ENCODE peak calls at places on chromosomes 4 and X, in five cellular contexts. Q is HCT116, D is ovary, B is fibroblast of lung, O is GM06990. U is an unnamed sample.

GRCh38 chr4:7073526-7074390 is 5.9 kb upstream of the GRPEL1 start:
- DNase-seq in Q (peak; percentile 65), D (no peak), B (peak; percentile 50), O (no peak), U (peak; percentile 30)

GRCh38 chr4:159346681-159347080 is 243.8 kb downstream of the RAPGEF2 start:
- DNase-seq in Q (no peak), D (no peak), B (no peak), O (no peak), U (no peak)

GRCh38 chr4:25813705-25814104 is 49.1 kb downstream of the SEL1L3 start:
- DNase-seq in Q (no peak), D (peak; percentile 32), B (peak; percentile 38), O (no peak), U (peak; percentile 80)

GRCh38 chr4:143247866-143248265 is 63.1 kb downstream of the USP38 start:
- DNase-seq in Q (no peak), D (no peak), B (no peak), O (no peak), U (no peak)

GRCh38 chrX:107301253-107301652 is 94.8 kb downstream of the DNAAF6 start:
- DNase-seq in Q (no peak), D (no peak), B (no peak), O (no peak), U (no peak)

GRCh38 chr4:78235800-78236199 is 178.7 kb downstream of the FRAS1 start:
- DNase-seq in Q (no peak), D (no peak), B (no peak), O (no peak), U (no peak)

GRCh38 chrX:9906919-9907318 is 60.2 kb upstream of the CLDN34 start:
- DNase-seq in Q (no peak), D (no peak), B (no peak), O (no peak), U (no peak)

GRCh38 chr4:7336732-7337131 is 98.0 kb downstream of the PSAPL1 start:
- DNase-seq in Q (no peak), D (no peak), B (no peak), O (no peak), U (no peak)

GRCh38 chrX:74525116-74525515 is 89.3 kb downstream of the RLIM start:
- DNase-seq in Q (no peak), D (no peak), B (peak; percentile 45), O (no peak), U (no peak)

GRCh38 chrX:1411331-1411730 is 19.4 kb upstream of the SLC25A6 start:
- DNase-seq in Q (no peak), D (no peak), B (no peak), O (no peak), U (no peak)

GRCh38 chrX:134894373-134894895 is 96.4 kb upstream of the SMIM10 start:
- DNase-seq in Q (no peak), D (no peak), B (no peak), O (no peak), U (no peak)

GRCh38 chr4:174423257-174423944 is 98.9 kb downstream of the HPGD start:
- DNase-seq in Q (peak; percentile 56), D (no peak), B (peak; percentile 77), O (peak; percentile 15), U (peak; percentile 76)

GRCh38 chr4:138111462-138112000 is 130.6 kb downstream of the SLC7A11 start:
- DNase-seq in Q (peak; percentile 18), D (no peak), B (no peak), O (no peak), U (peak; percentile 37)

GRCh38 chr4:65861993-65862392 is 191.7 kb upstream of the EPHA5 start:
- DNase-seq in Q (no peak), D (no peak), B (no peak), O (no peak), U (no peak)

GRCh38 chr4:6114181-6114580 is 86.2 kb downstream of the JAKMIP1 start:
- DNase-seq in Q (no peak), D (no peak), B (no peak), O (no peak), U (no peak)

GRCh38 chr4:152529880-152530279 is 6.0 kb downstream of the FBXW7 start:
- DNase-seq in Q (no peak), D (no peak), B (no peak), O (no peak), U (no peak)

GRCh38 chrX:84907324-84907946 is 96.2 kb upstream of the APOOL start:
- DNase-seq in Q (no peak), D (no peak), B (peak; percentile 36), O (no peak), U (peak; percentile 3)

GRCh38 chr4:16897351-16897750 is 1.1 kb downstream of the LDB2 start:
- DNase-seq in Q (no peak), D (no peak), B (peak; percentile 28), O (no peak), U (peak; percentile 36)

GRCh38 chr4:26420438-26420837 is 69.8 kb downstream of the CCKAR start:
- DNase-seq in Q (no peak), D (no peak), B (peak; percentile 87), O (no peak), U (peak; percentile 68)

GRCh38 chr4:122010610-122011009 is 58.8 kb upstream of the TRPC3 start:
- DNase-seq in Q (no peak), D (no peak), B (peak; percentile 69), O (no peak), U (peak; percentile 67)

GRCh38 chr4:87188932-87189331 is 31.5 kb downstream of the KLHL8 start:
- DNase-seq in Q (no peak), D (no peak), B (no peak), O (no peak), U (no peak)

GRCh38 chrX:13119386-13119785 is 75.0 kb upstream of the FAM9C start:
- DNase-seq in Q (no peak), D (no peak), B (no peak), O (no peak), U (no peak)

GRCh38 chrX:101210630-101211029 is 9.0 kb upstream of the DRP2 start:
- DNase-seq in Q (no peak), D (no peak), B (no peak), O (no peak), U (no peak)

DNA sequence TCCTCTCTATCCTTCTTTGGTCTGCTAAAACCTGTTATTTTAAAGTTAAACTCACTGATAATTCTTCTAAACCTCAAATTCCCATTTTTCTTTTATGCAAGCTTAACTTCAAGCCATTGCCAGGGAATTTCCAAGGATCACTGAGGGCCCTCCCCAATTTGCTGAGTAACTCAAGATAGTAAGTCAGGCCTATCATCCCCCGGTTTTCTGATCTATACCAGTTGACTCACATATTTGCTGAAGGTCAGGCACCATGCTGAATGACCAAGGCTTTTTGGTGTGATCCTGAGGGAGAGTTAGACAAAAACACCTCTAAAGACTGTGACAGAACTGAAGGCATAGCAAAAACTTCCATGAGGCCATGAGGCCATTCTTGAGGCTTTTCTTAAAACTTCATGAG is 1301.9 kb downstream of the PCDH7 start:
- DNase-seq in Q (no peak), D (no peak), B (no peak), O (no peak), U (no peak)
- TF ChIP-seq CTCF in Q (no peak), D (no peak), B (no peak), O (no peak), U (no peak)

GRCh38 chr4:123556526-123556925 is 159.9 kb downstream of the SPRY1 start:
- DNase-seq in Q (no peak), D (no peak), B (no peak), O (no peak), U (no peak)

GRCh38 chr4:123553733-123554132 is 157.1 kb downstream of the SPRY1 start:
- DNase-seq in Q (no peak), D (no peak), B (no peak), O (no peak), U (no peak)

GRCh38 chr4:123554263-123554662 is 157.7 kb downstream of the SPRY1 start:
- DNase-seq in Q (no peak), D (no peak), B (no peak), O (no peak), U (peak; percentile 7)

GRCh38 chr4:123555500-123556273 is 159.1 kb downstream of the SPRY1 start:
- DNase-seq in Q (no peak), D (peak; percentile 83), B (peak; percentile 94), O (no peak), U (peak; percentile 98)

DNA sequence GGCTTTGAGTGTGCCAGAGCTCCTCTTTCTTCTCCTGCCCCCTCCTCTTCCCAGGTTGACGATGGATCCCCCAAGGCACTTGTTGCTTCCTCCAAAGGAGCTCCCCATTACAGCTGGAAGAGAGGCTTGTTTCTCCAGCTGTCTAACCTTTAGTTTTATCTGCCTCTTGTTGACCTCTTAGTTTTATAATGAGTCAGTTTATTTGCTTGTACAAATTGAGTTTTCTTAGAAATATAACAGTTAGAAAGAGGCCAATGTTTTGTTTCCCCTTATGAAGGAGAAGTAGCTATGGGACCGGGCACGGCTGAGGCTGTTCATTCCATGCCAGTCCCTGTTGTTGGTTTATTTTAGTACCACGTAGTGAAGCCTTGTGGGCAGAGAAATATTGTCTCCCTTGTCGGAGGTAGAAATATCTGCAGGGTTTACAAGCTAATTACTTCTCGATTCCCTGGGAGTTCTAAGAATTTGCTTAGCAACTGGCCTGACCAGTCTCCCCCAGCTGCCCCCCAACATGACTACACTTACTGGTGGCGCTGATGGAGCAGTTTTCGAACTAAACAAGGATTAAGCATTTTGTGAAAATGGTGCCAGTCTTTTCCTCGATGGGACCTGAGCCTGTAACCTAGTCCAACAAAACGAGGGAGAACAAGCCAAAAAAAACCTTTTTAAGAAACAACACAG is 158.4 kb downstream of the SPRY1 start:
- DNase-seq in Q (no peak), D (no peak), B (peak; percentile 14), O (no peak), U (no peak)
- H3K4me3 ChIP-seq in Q (no peak overlapping the region), D (no peak overlapping the region), B (no peak overlapping the region), O (no peak overlapping the region), U (no peak overlapping the region)

DNA sequence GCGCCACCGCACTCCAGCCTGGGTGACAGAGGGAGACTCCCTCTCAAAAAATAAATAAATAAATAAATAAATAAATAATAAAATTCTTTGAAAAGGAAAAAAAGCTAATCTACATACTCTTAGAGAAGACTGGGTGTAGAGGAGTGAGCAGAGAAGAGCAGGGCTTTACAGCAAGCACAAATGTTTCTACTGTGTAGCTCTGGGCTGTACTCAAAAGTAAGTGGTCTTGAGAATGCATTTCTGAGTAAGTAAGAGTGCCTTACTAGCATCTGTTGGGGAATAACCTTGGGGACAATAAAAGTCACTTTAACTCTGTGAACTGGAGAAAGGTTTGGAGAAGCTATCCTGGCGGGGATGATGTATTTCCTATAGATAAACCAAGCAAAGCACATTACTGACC is 185.8 kb downstream of the WDFY3 start:
- DNase-seq in Q (no peak), D (no peak), B (no peak), O (no peak), U (no peak)
- TF ChIP-seq CTCF in Q (no peak), D (no peak), B (no peak), O (no peak), U (no peak)

GRCh38 chrX:147494365-147494764 is 417.4 kb upstream of the FMR1 start:
- DNase-seq in Q (no peak), D (no peak), B (no peak), O (no peak), U (no peak)
- H3K4me3 ChIP-seq in Q (no peak overlapping the region), D (no peak overlapping the region), B (no peak overlapping the region), O (no peak overlapping the region), U (no peak overlapping the region)

DNA sequence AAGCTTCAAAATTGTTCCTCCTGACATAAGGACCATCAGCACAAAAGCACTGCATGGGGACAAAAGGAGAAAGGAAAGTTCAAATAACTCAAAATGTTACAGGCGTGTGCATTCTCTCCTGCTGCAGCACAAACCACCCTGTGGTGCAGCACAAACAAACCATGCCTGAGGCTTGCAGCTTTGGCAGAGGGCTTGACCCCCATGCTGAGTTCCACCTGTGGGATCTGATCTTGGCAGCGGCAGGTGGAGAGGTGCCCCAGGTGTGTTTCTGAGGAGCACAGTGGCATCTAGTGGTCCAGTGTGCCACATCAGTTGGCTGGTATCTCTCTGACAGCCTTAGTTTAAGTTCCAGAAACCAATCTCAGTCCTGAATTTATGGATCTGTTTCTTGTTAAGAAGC is 164.6 kb downstream of the SOWAHB start:
- DNase-seq in Q (no peak), D (no peak), B (no peak), O (no peak), U (no peak)
- TF ChIP-seq CTCF in Q (peak; percentile 53), D (no peak), B (peak; percentile 1), O (no peak), U (no peak)

U was measured in astrocyte of the spinal cord.